ENCODE peak calls at places on chromosomes 5 and 9, in five cellular contexts. Q, B, T, F and M are unnamed samples. For H3K4me1 and H3K36me3, the result is how much of the 10 kb centered on the place peaks cover.

GRCh38 chr5:118290204-118290603 is 698.1 kb downstream of the DTWD2 start:
- DNase-seq in Q (no peak), B (no peak), T (no peak), F (no peak), M (no peak)

GRCh38 chr5:122170630-122171029 is 41.3 kb downstream of the ZNF474 start:
- DNase-seq in Q (no peak), B (peak), T (no peak), F (no peak), M (no peak)

GRCh38 chr9:34869390-34869789 is 88.7 kb upstream of the PHF24 start:
- DNase-seq in Q (no peak), B (peak), T (no peak), F (no peak), M (no peak)

GRCh38 chr5:137842296-137842695 is 25.4 kb upstream of the MYOT start:
- DNase-seq in Q (no peak), B (no peak), T (no peak), F (no peak), M (no peak)

GRCh38 chr9:113521693-113522260 is 58.2 kb downstream of the RGS3 start:
- DNase-seq in Q (peak), B (no peak), T (no peak), F (no peak), M (no peak)

GRCh38 chr5:128081111-128081865 is 2.3 kb upstream of the SLC12A2 start:
- DNase-seq in Q (peak), B (peak), T (no peak), F (no peak), M (no peak)

GRCh38 chr5:180352116-180352975 is 790 bp downstream of the GFPT2 start:
- DNase-seq in Q (peak), B (peak), T (no peak), F (no peak), M (no peak)

GRCh38 chr5:15737036-15737821 is 237.2 kb downstream of the FBXL7 start:
- DNase-seq in Q (no peak), B (peak), T (no peak), F (no peak), M (no peak)

GRCh38 chr5:154755361-154756202 is at the start of gene LARP1:
- DNase-seq in Q (peak), B (no peak), T (peak), F (peak), M (peak)

GRCh38 chr5:55030220-55030619 is 6.2 kb downstream of the GZMK start:
- DNase-seq in Q (no peak), B (no peak), T (no peak), F (no peak), M (no peak)

GRCh38 chr9:77512876-77513275 is 135.2 kb downstream of the GNA14 start:
- DNase-seq in Q (no peak), B (no peak), T (no peak), F (no peak), M (no peak)

GRCh38 chr5:26833596-26833995 is 204.8 kb downstream of the CDH9 start:
- DNase-seq in Q (no peak), B (no peak), T (no peak), F (no peak), M (no peak)

GRCh38 chr9:20351715-20352114 is 270.6 kb downstream of the MLLT3 start:
- DNase-seq in Q (no peak), B (no peak), T (no peak), F (no peak), M (no peak)

GRCh38 chr5:67984546-67984945 is 231.0 kb upstream of the PIK3R1 start:
- DNase-seq in Q (no peak), B (no peak), T (no peak), F (no peak), M (no peak)

GRCh38 chr5:78626009-78626571 is 22.5 kb downstream of the LHFPL2 start:
- DNase-seq in Q (no peak), B (peak), T (no peak), F (no peak), M (no peak)

GRCh38 chr5:158054388-158055092 is 195.6 kb upstream of the CLINT1 start:
- DNase-seq in Q (no peak), B (no peak), T (peak), F (no peak), M (no peak)

GRCh38 chr5:94761786-94762185 is 143.3 kb downstream of the SLF1 start:
- DNase-seq in Q (no peak), B (no peak), T (no peak), F (no peak), M (no peak)

GRCh38 chr5:18761801-18762200 is 1127.5 kb downstream of the TAF11L14 start:
- DNase-seq in Q (no peak), B (no peak), T (no peak), F (no peak), M (no peak)

GRCh38 chr5:153515269-153515668 is 24.8 kb downstream of the GRIA1 start:
- DNase-seq in Q (no peak), B (peak), T (no peak), F (no peak), M (no peak)

GRCh38 chr5:40378431-40379175 is 301.1 kb upstream of the PTGER4 start:
- DNase-seq in Q (peak), B (no peak), T (no peak), F (no peak), M (peak)

GRCh38 chr5:124239572-124239971 is 506.9 kb downstream of the ZNF608 start:
- DNase-seq in Q (no peak), B (no peak), T (no peak), F (no peak), M (no peak)

GRCh38 chr9:37163299-37163698 is 42.9 kb downstream of the ZCCHC7 start:
- DNase-seq in Q (no peak), B (no peak), T (no peak), F (no peak), M (no peak)

GRCh38 chr5:142395334-142395733 is 70.5 kb upstream of the SPRY4 start:
- DNase-seq in Q (no peak), B (no peak), T (no peak), F (no peak), M (no peak)

GRCh38 chr9:81759680-81760215 is 70.4 kb upstream of the TLE1 start:
- DNase-seq in Q (no peak), B (peak), T (no peak), F (no peak), M (no peak)

GRCh38 chr9:81380960-81381359 is 308.4 kb downstream of the TLE1 start:
- DNase-seq in Q (no peak), B (no peak), T (no peak), F (no peak), M (no peak)

GRCh38 chr9:3191715-3192114 is 334.1 kb downstream of the RFX3 start:
- DNase-seq in Q (no peak), B (no peak), T (no peak), F (no peak), M (no peak)

GRCh38 chr9:84285381-84285780 is 55.2 kb downstream of the SLC28A3 start:
- DNase-seq in Q (no peak), B (no peak), T (no peak), F (no peak), M (no peak)

GRCh38 chr9:1373445-1373844 is 323.3 kb downstream of the DMRT2 start:
- DNase-seq in Q (no peak), B (no peak), T (no peak), F (no peak), M (no peak)

GRCh38 chr9:4508246-4508906 is 18.1 kb downstream of the SLC1A1 start:
- DNase-seq in Q (peak), B (no peak), T (no peak), F (no peak), M (no peak)

GRCh38 chr5:28896949-28897348 is 1858.6 kb upstream of the CDH9 start:
- DNase-seq in Q (no peak), B (no peak), T (no peak), F (no peak), M (no peak)

GRCh38 chr5:80119337-80119736 is 84.2 kb downstream of the THBS4 start:
- DNase-seq in Q (no peak), B (no peak), T (no peak), F (no peak), M (no peak)

GRCh38 chr5:63175850-63176249 is 597.2 kb downstream of the LRRC70 start:
- DNase-seq in Q (no peak), B (no peak), T (no peak), F (no peak), M (no peak)

GRCh38 chr5:61333351-61334223 is 1.5 kb downstream of the ZSWIM6 start:
- DNase-seq in Q (peak), B (no peak), T (peak), F (peak), M (peak)

DNA sequence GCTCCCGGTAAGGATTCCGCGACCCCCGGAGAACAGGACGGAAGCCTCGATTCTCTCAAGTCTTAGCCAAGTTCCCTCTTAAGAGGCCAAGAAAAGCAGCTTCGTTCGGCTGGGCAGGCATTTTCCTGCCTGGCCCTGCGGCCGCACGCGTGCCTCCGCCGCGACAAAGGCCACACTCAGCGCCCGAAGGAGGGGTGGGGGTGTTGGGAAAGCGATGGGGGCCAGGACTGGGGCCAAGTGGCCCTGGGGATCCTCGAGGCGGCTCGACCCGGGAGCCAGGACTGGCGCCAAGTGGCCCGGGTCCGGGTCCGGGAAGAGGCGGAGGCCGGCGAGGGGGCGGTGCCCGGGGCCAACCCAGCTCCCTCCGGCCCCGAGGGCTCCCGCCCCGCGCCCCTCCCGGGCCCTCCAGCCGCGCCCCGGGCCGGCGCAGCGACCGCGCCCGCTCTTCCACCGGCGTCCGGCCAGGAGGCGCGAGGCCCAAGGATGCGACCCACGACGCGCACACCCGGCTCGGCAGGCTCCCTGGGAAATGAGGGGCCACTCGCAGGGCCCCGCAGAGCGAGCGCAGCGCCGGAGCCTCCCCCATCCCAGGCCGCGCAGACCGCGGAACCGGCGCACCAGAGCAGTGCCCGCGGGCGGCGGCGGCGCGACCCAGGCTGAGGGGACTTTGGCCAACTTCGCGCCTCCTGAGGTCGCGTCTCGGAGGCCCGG is 758 bp downstream of the VAV2 start:
- DNase-seq in Q (peak), B (no peak), T (no peak), F (no peak), M (no peak)
- H3K4me1 ChIP-seq in Q (under half), B (under half), T (under half), F (under half), M (under half)

GRCh38 chr5:915946-916345 is 23.3 kb downstream of the TRIP13 start:
- DNase-seq in Q (no peak), B (no peak), T (no peak), F (no peak), M (no peak)

GRCh38 chr5:916441-917293 is 24.0 kb downstream of the TRIP13 start:
- DNase-seq in Q (no peak), B (no peak), T (no peak), F (no peak), M (no peak)

GRCh38 chr5:912356-913091 is 19.8 kb downstream of the TRIP13 start:
- DNase-seq in Q (no peak), B (peak), T (peak), F (no peak), M (peak)

GRCh38 chr5:914612-915011 is 21.9 kb downstream of the TRIP13 start:
- DNase-seq in Q (no peak), B (no peak), T (no peak), F (no peak), M (no peak)

GRCh38 chr5:914174-914573 is 21.5 kb downstream of the TRIP13 start:
- DNase-seq in Q (no peak), B (no peak), T (no peak), F (no peak), M (no peak)
- H3K36me3 ChIP-seq in Q (under half), B (under half), T (under half), F (under half), M (under half)

GRCh38 chr9:93097496-93098205 is 1.6 kb downstream of the CARD19 start:
- DNase-seq in Q (peak), B (no peak), T (no peak), F (no peak), M (no peak)
- H3K4me1 ChIP-seq in Q (under half), B (under half), T (under half), F (under half), M (half or more)

DNA sequence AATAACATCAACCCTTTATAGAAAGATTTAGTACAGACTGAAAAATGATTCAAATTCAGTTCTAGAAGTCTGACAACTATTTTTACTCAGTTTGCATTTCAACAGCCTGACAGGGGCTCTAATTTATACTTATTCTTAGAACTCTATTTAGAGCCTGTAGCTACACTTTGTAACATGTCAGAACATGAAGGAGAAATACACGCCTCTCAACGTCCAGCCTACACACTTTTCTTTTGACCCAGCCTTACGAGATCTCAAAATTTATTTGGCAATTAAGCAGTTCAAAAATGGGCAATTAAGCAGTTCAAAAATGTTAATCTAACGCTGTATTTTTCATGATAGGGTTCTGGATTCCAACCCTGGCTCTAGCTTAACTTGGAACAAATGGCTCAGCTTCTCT is 66.3 kb downstream of the PRRT1B start:
- DNase-seq in Q (no peak), B (no peak), T (no peak), F (no peak), M (no peak)
- H3K36me3 ChIP-seq in Q (under half), B (under half), T (under half), F (under half), M (half or more)

DNA sequence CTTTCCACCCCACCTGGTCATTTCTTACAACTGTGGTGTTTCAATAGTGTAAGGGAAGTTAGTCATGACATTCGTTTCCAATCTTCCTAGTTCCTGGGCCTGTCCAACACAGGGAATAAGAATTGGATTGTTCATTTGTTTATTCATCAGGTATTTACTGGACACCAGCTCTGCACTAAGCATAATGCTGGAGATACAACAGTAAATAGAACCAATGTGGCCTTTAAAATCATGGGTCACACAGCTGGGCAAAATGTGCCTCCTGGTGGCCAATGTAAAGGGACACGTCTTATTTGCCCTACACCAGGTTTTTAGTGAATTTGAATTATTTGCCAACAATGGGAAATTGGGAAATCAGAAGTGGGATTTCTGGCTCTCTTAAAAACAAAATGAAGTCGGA is 10.4 kb downstream of the ABLIM3 start:
- DNase-seq in Q (no peak), B (peak), T (no peak), F (no peak), M (no peak)
- H3K4me1 ChIP-seq in Q (under half), B (under half), T (under half), F (under half), M (under half)

DNA sequence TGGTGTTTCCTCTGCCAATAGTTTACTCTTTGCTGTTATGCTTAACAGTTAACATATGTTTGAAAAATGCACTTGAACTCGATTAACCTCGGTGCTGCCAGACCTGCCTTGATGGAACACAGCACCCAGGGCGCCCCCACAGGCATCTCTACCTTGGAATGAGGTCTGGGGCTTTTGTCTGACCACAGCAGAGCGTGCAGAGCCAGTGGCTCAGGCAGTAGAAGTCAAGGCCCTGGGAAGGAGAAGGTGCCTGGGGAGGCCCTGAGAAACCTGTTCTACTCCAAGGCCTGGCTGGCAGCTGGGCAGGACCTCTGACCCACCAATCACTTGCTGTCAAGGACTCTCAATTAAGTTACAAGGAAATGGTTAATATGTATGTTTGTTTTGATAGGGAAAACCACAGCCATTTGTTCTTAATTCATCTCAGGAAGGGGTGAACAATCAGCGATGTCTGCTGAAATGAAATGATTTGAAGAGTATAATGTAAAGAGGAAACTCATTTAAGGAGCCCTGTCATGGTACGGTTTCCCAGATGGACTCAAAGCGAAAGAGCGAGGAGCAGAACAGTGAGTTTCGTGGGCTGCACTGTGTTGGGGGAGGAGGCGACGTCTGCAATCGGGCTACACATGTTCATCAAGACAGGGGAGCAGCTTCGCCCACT is 21.9 kb downstream of the MACROH2A1 start:
- DNase-seq in Q (no peak), B (no peak), T (no peak), F (no peak), M (peak)
- H3K36me3 ChIP-seq in Q (under half), B (under half), T (under half), F (under half), M (half or more)

GRCh38 chr9:94866770-94867169 is 140.3 kb downstream of the AOPEP start:
- DNase-seq in Q (no peak), B (no peak), T (no peak), F (no peak), M (no peak)

GRCh38 chr9:94867281-94867841 is 140.9 kb downstream of the AOPEP start:
- DNase-seq in Q (no peak), B (peak), T (peak), F (no peak), M (no peak)

GRCh38 chr9:94869415-94869838 is 142.9 kb downstream of the AOPEP start:
- DNase-seq in Q (no peak), B (no peak), T (no peak), F (no peak), M (no peak)

GRCh38 chr9:94867842-94868312 is 141.4 kb downstream of the AOPEP start:
- DNase-seq in Q (no peak), B (peak), T (no peak), F (no peak), M (no peak)

GRCh38 chr9:94868462-94868861 is 142.0 kb downstream of the AOPEP start:
- DNase-seq in Q (no peak), B (no peak), T (no peak), F (no peak), M (no peak)
- H3K4me1 ChIP-seq in Q (under half), B (under half), T (under half), F (under half), M (under half)

DNA sequence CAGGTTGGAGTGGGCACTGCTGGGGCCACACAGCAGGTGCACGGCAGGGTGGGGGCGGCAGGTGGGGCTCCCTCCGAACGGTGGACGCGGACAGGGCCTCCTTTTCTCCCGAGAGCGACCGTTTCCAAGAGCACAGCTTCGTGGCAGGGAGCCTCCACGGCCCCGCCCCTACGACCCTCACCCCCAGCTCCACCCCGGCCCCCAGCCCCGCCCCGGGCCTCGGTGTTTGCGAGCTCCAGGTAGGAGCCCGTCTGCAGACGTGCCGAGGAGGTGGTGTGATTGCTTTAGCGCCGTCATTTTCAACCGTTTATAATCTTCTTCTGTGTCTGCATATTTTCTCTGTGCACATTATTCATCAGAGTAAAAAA is 8.8 kb downstream of the GRIN1 start:
- DNase-seq in Q (no peak), B (no peak), T (no peak), F (no peak), M (no peak)
- H3K36me3 ChIP-seq in Q (under half), B (under half), T (under half), F (under half), M (under half)

DNA sequence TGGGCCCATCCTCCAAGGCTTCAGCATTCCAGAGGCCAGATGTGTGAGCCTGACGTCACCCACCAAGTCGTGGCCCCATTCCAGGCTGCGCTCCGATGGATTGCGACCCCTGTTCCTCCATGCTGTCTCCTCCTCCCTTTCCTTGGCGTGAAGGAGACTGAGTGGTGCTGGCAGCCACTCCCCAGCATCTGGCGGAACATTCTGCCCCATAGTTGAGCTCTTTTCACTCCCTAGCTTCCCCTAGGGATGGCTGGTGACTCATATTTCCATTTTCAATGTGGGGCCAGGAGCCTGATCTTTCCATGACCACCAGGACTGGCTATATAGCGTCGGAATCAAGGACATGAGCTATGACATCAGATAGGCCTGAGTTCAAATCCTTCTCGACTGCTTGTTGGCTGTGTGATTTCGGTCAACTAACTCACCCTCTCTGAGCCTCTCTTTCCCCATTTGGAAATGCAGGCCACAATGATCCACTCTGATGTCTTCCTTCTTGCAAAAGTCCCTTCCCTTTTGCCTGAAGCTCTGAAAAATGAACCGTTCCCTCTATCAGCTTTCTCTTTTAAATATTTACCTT is 24.5 kb upstream of the DUSP1 start:
- DNase-seq in Q (no peak), B (peak), T (no peak), F (peak), M (no peak)
- H3K4me1 ChIP-seq in Q (under half), B (under half), T (under half), F (under half), M (under half)